ENCODE peak calls at places on chromosomes 12 and 14, in seven cellular contexts. C is H1, H is HCT116, B is HepG2, E is SK-N-SH, J is GM12878, T is K562. I is an unnamed sample.

GRCh38 chr14:91258021-91258618 is 13.6 kb upstream of the GPR68 start:
- DNase-seq in E (no peak), J (no peak), B (no peak), C (no peak), T (no peak), H (no peak), I (no peak)

GRCh38 chr12:98341021-98341420 is 174.4 kb upstream of the TMPO start:
- DNase-seq in T (no peak), J (no peak), E (no peak), C (no peak), B (no peak), H (no peak), I (no peak)

GRCh38 chr14:21647380-21647779 is 6.3 kb upstream of the OR4E2 start:
- DNase-seq in J (no peak), T (no peak), B (no peak), H (no peak), E (no peak), C (no peak), I (no peak)

GRCh38 chr12:43733687-43734086 is 24.9 kb downstream of the PUS7L start:
- DNase-seq in C (no peak), B (no peak), H (no peak), T (no peak), J (no peak), E (no peak), I (no peak)

GRCh38 chr14:50013198-50013918 is 103.0 kb downstream of the VCPKMT start:
- DNase-seq in T (no peak), E (no peak), B (peak), H (peak), C (no peak), J (no peak), I (no peak)

GRCh38 chr12:88802307-88802706 is 222.0 kb upstream of the KITLG start:
- DNase-seq in H (no peak), B (no peak), T (no peak), C (no peak), E (no peak), J (no peak), I (no peak)

GRCh38 chr12:6285063-6285477 is 25.4 kb upstream of the PLEKHG6 start:
- DNase-seq in B (peak), H (no peak), C (no peak), J (no peak), T (peak), E (peak), I (peak)

GRCh38 chr12:57694459-57695019 is 607 bp downstream of the OS9 start:
- DNase-seq in H (no peak), E (peak), C (no peak), T (peak), B (no peak), J (no peak), I (no peak)

GRCh38 chr14:54329082-54329695 is 67.6 kb upstream of the CDKN3 start:
- DNase-seq in J (no peak), C (peak), B (peak), H (peak), E (no peak), T (peak), I (peak)

GRCh38 chr14:92677955-92678354 is 70.5 kb downstream of the LGMN start:
- DNase-seq in T (no peak), E (no peak), H (no peak), J (no peak), B (no peak), C (no peak), I (no peak)

GRCh38 chr14:22985894-22986507 is 3.6 kb upstream of the AJUBA start:
- DNase-seq in B (no peak), C (no peak), E (no peak), H (no peak), J (no peak), T (no peak), I (no peak)

GRCh38 chr12:90024261-90024660 is 315.6 kb upstream of the ATP2B1 start:
- DNase-seq in J (no peak), H (no peak), C (no peak), B (no peak), T (no peak), E (no peak), I (peak)

GRCh38 chr14:101918125-101918989 is 46.0 kb upstream of the DYNC1H1 start:
- DNase-seq in C (peak), E (peak), B (no peak), J (peak), H (no peak), T (no peak), I (no peak)

GRCh38 chr12:105855691-105856405 is 282.9 kb downstream of the NUAK1 start:
- DNase-seq in B (no peak), C (no peak), H (no peak), E (no peak), J (no peak), T (no peak), I (no peak)

GRCh38 chr14:93033983-93034670 is 81.6 kb downstream of the ITPK1 start:
- DNase-seq in J (no peak), T (peak), C (no peak), E (peak), H (no peak), B (no peak), I (no peak)

GRCh38 chr14:103284574-103285467 is 49.2 kb upstream of the EIF5 start:
- DNase-seq in B (peak), J (no peak), T (peak), C (no peak), E (no peak), H (no peak), I (no peak)

GRCh38 chr12:6224550-6224949 is 24.4 kb downstream of the CD9 start:
- DNase-seq in E (no peak), T (no peak), B (no peak), H (no peak), C (no peak), J (no peak), I (no peak)

GRCh38 chr12:110366474-110367208 is 36.9 kb downstream of the ANAPC7 start:
- DNase-seq in J (no peak), B (no peak), H (no peak), T (no peak), C (no peak), E (no peak), I (no peak)

DNA sequence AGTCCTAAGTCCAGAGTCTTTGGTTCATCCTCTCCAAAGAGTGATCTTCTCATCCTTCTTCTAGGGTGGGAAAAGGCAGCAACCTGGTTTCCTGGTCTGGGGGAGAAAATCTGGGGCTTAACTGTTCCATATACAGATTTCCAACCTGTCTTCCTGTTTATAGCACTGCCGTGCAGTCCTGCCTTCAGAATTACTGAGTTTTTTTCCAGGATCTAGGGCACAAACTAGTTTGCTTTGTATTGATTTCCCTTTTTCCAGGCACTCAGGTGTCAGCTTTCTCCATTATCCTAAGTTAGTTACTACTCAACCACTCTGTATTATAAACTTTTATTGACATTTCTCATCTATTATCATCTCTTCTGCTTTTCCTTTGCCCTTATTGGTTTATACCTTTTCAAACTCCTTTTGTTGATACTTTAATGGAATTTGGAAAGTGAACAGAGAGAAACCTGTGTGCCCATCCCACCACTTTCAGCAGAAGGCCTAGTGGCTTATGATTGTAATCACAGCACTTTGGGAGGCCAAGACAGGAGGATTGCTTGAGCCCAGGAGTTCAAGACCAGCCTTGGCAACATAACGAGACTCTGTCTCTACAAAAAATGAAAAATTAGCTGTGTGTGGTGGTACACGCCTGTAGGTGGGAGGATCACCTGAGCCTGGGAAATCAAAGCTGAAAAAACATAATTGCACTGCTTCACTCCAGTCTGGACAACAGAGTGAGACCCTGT is 4.1 kb upstream of the LYZ start:
- DNase-seq in T (no peak), J (no peak), B (no peak), C (no peak), E (no peak), H (no peak), I (no peak)
- TF ChIP-seq JUND in T (no peak), J (no peak), B (no peak), C (no peak), E (no peak), H (no peak), I (no peak)

GRCh38 chr12:42140901-42141300 is 3.8 kb downstream of the GXYLT1 start:
- DNase-seq in E (no peak), J (no peak), C (no peak), T (no peak), H (no peak), B (peak), I (peak)
- TF ChIP-seq JUND in E (no peak), J (no peak), C (no peak), T (no peak), H (no peak), B (no peak), I (no peak)

DNA sequence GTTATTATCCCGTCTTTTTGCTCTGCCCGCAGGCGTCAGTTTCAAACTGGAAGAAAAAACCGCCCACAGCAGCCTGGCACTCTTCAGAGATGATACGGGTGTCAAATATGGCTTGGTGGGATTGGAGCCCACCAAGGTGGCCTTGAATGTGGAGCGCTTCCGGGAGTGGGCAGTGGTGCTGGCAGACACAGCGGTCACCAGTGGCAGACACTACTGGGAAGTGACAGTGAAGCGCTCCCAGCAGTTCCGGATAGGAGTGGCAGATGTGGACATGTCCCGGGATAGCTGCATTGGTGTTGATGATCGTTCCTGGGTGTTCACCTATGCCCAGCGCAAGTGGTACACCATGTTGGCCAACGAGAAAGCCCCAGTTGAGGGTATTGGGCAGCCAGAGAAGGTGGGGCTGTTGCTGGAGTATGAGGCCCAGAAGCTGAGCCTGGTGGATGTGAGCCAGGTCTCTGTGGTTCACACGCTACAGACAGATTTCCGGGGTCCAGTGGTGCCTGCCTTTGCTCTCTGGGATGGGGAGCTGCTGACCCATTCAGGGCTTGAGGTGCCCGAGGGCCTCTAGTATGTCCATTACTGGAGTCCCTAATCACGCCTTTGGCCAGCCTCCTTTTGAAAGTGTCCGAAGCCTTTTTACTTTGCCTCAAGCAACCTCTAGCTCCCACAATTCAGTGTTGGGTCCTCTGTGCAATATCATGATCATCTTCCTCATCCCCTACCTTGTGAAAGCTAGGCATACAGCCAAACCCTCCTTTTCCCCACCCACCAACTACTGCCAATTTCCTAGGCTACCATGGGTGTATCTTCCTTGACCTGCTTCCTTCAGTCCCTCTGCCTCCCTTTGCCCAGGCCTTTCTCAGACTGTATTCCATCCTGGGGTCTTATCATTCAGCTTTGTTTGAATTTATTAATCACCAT is 891 bp downstream of the SPRYD4 start:
- DNase-seq in C (no peak), J (no peak), B (no peak), H (no peak), T (peak), E (peak), I (no peak)
- TF ChIP-seq JUND in C (no peak), J (no peak), B (no peak), H (no peak), T (no peak), E (no peak), I (no peak)

GRCh38 chr14:35420036-35420811 is 15.7 kb upstream of the NFKBIA start:
- DNase-seq in J (no peak), H (no peak), T (peak), C (no peak), E (peak), B (no peak), I (no peak)
- TF ChIP-seq JUND in J (no peak), H (no peak), T (no peak), C (no peak), E (no peak), B (no peak), I (no peak)

GRCh38 chr14:44374906-44375305 is 132.2 kb downstream of the FSCB start:
- DNase-seq in T (no peak), B (no peak), H (no peak), J (no peak), C (no peak), E (no peak), I (no peak)

GRCh38 chr14:44384093-44384492 is 123.0 kb downstream of the FSCB start:
- DNase-seq in E (peak), J (no peak), T (no peak), H (no peak), C (no peak), B (no peak), I (no peak)

DNA sequence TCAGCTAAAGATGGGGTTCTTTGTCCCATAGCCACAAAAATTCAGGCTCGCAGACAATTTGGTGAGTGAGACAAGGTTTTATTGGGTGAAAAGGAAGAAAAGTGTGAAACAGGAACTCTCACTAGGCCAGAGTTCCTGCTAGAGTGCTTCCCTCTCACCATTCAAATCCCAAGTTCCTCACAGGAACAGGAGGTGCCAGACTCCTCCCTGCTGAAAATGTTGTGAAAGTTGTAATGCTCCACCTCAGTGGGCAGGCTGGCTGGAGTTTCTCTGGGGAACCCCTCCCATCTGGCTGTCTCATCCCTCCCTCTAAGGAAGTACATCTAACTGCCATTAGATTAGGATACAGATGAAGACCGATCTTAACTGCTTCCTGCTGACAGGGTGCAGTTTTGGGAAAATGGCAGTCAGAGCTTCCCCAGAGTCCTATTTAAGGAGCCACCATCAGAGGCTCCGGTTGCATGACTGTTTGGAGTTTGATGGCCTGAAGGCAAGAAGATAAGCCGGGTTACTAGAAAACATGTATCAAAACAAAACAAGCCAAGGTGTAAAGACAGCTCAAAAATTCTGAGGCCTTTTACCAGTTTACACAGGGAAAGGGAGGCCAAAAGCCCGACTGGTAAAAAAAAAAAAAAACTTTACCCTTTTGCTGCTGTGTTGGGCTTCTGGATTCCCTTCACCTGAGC is 127.6 kb downstream of the FSCB start:
- DNase-seq in T (peak), H (no peak), E (no peak), B (no peak), C (no peak), J (no peak), I (no peak)
- TF ChIP-seq JUND in T (no peak), H (no peak), E (no peak), B (no peak), C (no peak), J (no peak), I (no peak)

DNA sequence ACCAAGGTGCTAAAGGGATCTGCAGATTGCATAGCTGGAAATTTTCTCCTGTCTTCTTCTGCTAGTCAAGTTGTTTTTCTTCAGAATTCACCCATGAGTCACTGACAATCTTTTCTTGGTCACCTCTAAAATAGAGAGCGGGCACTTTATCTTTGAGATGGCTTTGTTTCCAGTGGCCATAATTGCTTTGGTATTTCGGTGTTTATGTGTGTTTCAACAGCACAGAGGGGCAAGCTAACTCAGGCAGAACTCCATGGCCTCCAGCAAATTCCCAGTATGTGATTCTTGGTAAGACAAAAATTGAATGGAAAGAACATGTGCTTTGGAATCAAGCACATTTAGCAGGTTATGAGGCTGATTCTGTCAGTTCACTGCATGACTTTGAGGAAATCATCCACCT is 656.8 kb downstream of the VRK1 start:
- DNase-seq in C (no peak), T (no peak), J (no peak), E (no peak), B (no peak), H (no peak), I (no peak)
- TF ChIP-seq JUND in C (no peak), T (no peak), J (no peak), E (no peak), B (no peak), H (no peak), I (no peak)

DNA sequence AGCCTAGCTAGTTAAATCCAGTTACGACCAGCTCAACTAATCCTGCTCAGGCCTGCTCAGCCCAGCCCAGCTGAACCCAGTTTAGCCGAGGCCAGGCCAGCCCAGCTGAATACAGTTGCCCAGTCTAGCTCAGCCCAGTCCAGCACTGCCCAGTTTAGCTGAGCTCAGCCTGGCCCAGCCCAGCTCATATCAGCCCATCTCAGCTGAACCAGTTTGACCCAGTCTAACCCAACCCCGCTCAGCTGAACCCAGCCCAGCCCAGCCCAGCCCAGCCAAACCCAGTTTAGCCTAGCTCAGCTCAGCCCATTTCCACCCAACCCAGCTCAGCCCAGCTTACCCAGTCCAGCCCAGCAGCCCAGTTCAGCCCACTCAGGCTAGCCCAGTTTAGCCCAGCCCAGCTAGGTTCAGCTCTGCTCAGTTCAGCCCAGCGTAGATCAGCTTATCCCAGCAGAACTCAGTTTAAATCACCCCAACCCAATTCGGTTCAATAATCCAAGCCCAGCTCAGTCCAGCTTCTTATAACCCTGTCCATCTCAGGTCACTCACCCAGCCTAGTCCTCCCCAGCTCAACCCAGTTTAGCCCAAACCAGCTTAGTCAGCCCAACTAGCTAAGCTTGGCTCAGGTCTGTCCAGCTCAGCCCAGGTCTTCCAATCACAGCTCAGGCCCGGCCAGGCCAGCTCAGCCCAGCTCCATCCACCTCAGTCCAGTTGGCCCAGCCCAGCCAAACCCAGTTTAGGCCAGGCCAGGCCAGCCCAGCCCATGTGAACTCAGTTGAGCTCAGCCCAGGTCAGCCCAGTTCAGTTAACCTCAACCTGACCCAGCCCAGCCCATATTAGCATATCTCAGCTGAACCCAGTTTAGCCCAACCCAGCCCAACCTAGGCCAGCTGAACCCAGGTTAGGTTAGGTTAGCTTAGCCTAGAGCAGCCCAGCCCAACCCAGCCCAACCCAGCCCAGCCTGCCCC is 76.7 kb downstream of the TMEM121 start:
- DNase-seq in E (no peak), C (no peak), J (no peak), T (peak), B (no peak), H (no peak), I (peak)
- TF ChIP-seq JUND in E (no peak), C (no peak), J (no peak), T (no peak), B (no peak), H (no peak), I (no peak)

GRCh38 chr12:113462880-113463745 is 8.6 kb downstream of the LHX5 start:
- DNase-seq in H (no peak), B (no peak), J (no peak), T (no peak), E (peak), C (no peak), I (no peak)
- TF ChIP-seq JUND in H (no peak), B (no peak), J (no peak), T (no peak), E (no peak), C (no peak), I (no peak)

GRCh38 chr12:111409403-111410228 is 3.9 kb downstream of the SH2B3 start:
- DNase-seq in B (no peak), T (peak), J (no peak), H (no peak), E (peak), C (no peak), I (no peak)
- TF ChIP-seq JUND in B (no peak), T (no peak), J (no peak), H (no peak), E (peak), C (no peak), I (no peak)